ENCODE peak calls at places on chromosome 12, in six cellular contexts. O, M, J, G, H and B are unnamed samples.

GRCh38 chr12:53733051-53733812 is 6.0 kb upstream of the CALCOCO1 start:
- DNase-seq in O (peak; percentile 69), M (no peak), J (no peak), G (peak; percentile 36), H (no peak), B (no peak)

GRCh38 chr12:103821773-103822172 is 19.3 kb downstream of the NT5DC3 start:
- DNase-seq in O (peak; percentile 71), M (no peak), J (no peak), G (no peak), H (no peak), B (no peak)

GRCh38 chr12:60522684-60523083 is 926.9 kb downstream of the SLC16A7 start:
- DNase-seq in O (no peak), M (no peak), J (no peak), G (no peak), H (no peak), B (no peak)

GRCh38 chr12:30753761-30754382 is 879 bp downstream of the CAPRIN2 start:
- DNase-seq in O (peak; percentile 32), M (no peak), J (peak; percentile 55), G (peak; percentile 18), H (no peak), B (no peak)

GRCh38 chr12:53777936-53778644 is 26.3 kb upstream of the CISTR start:
- DNase-seq in O (no peak), M (no peak), J (no peak), G (no peak), H (no peak), B (no peak)

GRCh38 chr12:118685983-118686607 is 295.2 kb upstream of the SRRM4 start:
- DNase-seq in O (no peak), M (no peak), J (no peak), G (no peak), H (no peak), B (no peak)

GRCh38 chr12:84698576-84699333 is 213.8 kb downstream of the SLC6A15 start:
- DNase-seq in O (no peak), M (no peak), J (no peak), G (no peak), H (no peak), B (no peak)

GRCh38 chr12:70082997-70083676 is 160.1 kb upstream of the CNOT2 start:
- DNase-seq in O (no peak), M (no peak), J (no peak), G (no peak), H (no peak), B (no peak)

GRCh38 chr12:75938189-75938588 is 93.4 kb downstream of the PHLDA1 start:
- DNase-seq in O (no peak), M (no peak), J (peak; percentile 81), G (no peak), H (no peak), B (no peak)

GRCh38 chr12:117875652-117876491 is 92.9 kb downstream of the KSR2 start:
- DNase-seq in O (peak; percentile 3), M (peak; percentile 83), J (peak; percentile 77), G (peak; percentile 30), H (peak; percentile 85), B (peak; percentile 95)

GRCh38 chr12:12714276-12715001 is 2.7 kb upstream of the CDKN1B start:
- DNase-seq in O (peak; percentile 45), M (no peak), J (peak; percentile 57), G (no peak), H (no peak), B (peak; percentile 59)

GRCh38 chr12:72273851-72274284 is 1.7 kb downstream of the TRHDE start:
- DNase-seq in O (no peak), M (no peak), J (peak; percentile 30), G (no peak), H (peak; percentile 54), B (peak; percentile 45)

GRCh38 chr12:45781080-45781479 is 51.6 kb downstream of the ARID2 start:
- DNase-seq in O (no peak), M (no peak), J (no peak), G (no peak), H (no peak), B (no peak)

GRCh38 chr12:15650399-15651128 is 138.6 kb downstream of the EPS8 start:
- DNase-seq in O (no peak), M (no peak), J (peak; percentile 51), G (no peak), H (no peak), B (no peak)

GRCh38 chr12:104130760-104131159 is 7.2 kb downstream of the NFYB start:
- DNase-seq in O (peak; percentile 28), M (no peak), J (no peak), G (no peak), H (no peak), B (no peak)

GRCh38 chr12:4909397-4909733 is 340 bp upstream of the KCNA1 start:
- DNase-seq in O (no peak), M (no peak), J (no peak), G (no peak), H (peak; percentile 60), B (peak; percentile 54)

GRCh38 chr12:53645191-53645590 is 19.0 kb upstream of the ATF7 start:
- DNase-seq in O (peak; percentile 23), M (no peak), J (peak; percentile 43), G (no peak), H (no peak), B (no peak)

GRCh38 chr12:11607313-11608081 is 42.0 kb upstream of the ETV6 start:
- DNase-seq in O (peak; percentile 65), M (no peak), J (peak; percentile 51), G (peak; percentile 15), H (no peak), B (no peak)

GRCh38 chr12:79920421-79921238 is 14.3 kb downstream of the PPP1R12A start:
- DNase-seq in O (no peak), M (no peak), J (no peak), G (no peak), H (no peak), B (no peak)

GRCh38 chr12:114018669-114019068 is 52.5 kb upstream of the RBM19 start:
- DNase-seq in O (peak; percentile 21), M (no peak), J (no peak), G (no peak), H (no peak), B (no peak)

GRCh38 chr12:63779498-63780481 is at the start of gene RXYLT1:
- DNase-seq in O (peak; percentile 67), M (peak; percentile 75), J (peak; percentile 83), G (peak; percentile 71), H (peak; percentile 91), B (peak; percentile 95)

GRCh38 chr12:109501299-109501698 is 23.9 kb downstream of the UBE3B start:
- DNase-seq in O (no peak), M (no peak), J (no peak), G (no peak), H (no peak), B (no peak)

GRCh38 chr12:52952082-52952801 is 3.3 kb downstream of the KRT18 start:
- DNase-seq in O (no peak), M (no peak), J (no peak), G (no peak), H (no peak), B (no peak)

GRCh38 chr12:93563807-93564538 is 8.5 kb upstream of the SOCS2 start:
- DNase-seq in O (peak; percentile 53), M (no peak), J (peak; percentile 19), G (no peak), H (no peak), B (no peak)

GRCh38 chr12:4810219-4810671 is 90.0 kb downstream of the GALNT8 start:
- DNase-seq in O (no peak), M (no peak), J (no peak), G (no peak), H (peak; percentile 69), B (no peak)

GRCh38 chr12:77325505-77325904 is 260.1 kb upstream of the E2F7 start:
- DNase-seq in O (no peak), M (no peak), J (no peak), G (no peak), H (peak; percentile 60), B (peak; percentile 53)

GRCh38 chr12:112986291-112986800 is 8.0 kb downstream of the OAS2 start:
- DNase-seq in O (no peak), M (no peak), J (no peak), G (no peak), H (no peak), B (no peak)

GRCh38 chr12:49200882-49201594 is 12.2 kb upstream of the TUBA1A start:
- DNase-seq in O (peak; percentile 89), M (no peak), J (peak; percentile 89), G (peak; percentile 10), H (no peak), B (peak; percentile 21)

GRCh38 chr12:51077930-51078329 is 5.5 kb downstream of the CSRNP2 start:
- DNase-seq in O (peak; percentile 46), M (no peak), J (peak; percentile 38), G (no peak), H (no peak), B (no peak)

GRCh38 chr12:119115296-119115905 is 63.3 kb upstream of the HSPB8 start:
- DNase-seq in O (peak; percentile 31), M (peak; percentile 72), J (peak; percentile 48), G (peak; percentile 28), H (peak; percentile 86), B (peak; percentile 66)

DNA sequence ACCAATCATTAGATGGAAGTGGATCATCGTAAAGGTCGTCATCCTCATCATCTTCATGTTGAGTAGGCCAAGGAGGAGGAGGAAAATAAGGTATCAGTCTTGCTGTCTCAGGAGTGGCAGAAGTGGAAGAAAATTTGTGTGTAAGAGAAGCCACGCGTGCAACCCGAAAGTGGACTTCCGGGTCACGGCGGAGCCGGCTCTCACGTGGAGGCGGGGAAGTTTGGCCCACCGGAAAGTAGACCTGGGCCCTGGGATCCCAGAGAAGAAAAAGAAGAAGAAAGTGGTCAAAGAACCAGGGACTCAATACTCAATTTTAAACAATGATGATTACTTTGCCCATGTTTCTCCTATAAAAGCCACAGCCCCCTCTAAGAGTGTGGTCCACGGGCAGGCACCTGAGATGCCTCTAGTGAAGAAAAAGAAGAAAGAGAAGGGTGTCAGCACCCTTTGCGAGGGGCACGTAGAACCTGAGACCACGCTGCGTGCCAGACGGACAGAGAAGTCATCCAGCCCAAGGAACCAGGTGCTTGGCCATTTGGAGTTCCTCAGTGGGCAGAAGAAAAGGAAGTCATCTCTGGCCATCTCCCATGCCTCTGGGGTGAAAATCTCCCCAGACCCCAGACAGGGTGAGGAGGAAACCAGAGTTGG is 365.8 kb downstream of the BCAT1 start:
- DNase-seq in O (no peak), M (no peak), J (no peak), G (no peak), H (no peak), B (no peak)
- H3K14ac ChIP-seq in O (no peak overlapping the region), M (no peak overlapping the region), J (no peak overlapping the region), G (no peak overlapping the region), H (no peak overlapping the region), B (no peak overlapping the region)

GRCh38 chr12:131283191-131283861 is 329.6 kb downstream of the ADGRD1 start:
- DNase-seq in O (no peak), M (no peak), J (no peak), G (no peak), H (no peak), B (no peak)
- H3K14ac ChIP-seq in O (no peak overlapping the region), M (no peak overlapping the region), J (no peak overlapping the region), G (no peak overlapping the region), H (no peak overlapping the region), B (no peak overlapping the region)

GRCh38 chr12:2142068-2142467 is 89.3 kb downstream of the CACNA1C start:
- DNase-seq in O (no peak), M (no peak), J (no peak), G (no peak), H (no peak), B (no peak)
- H3K14ac ChIP-seq in O (no peak overlapping the region), M (no peak overlapping the region), J (peak overlapping the region; percentile 53), G (no peak overlapping the region), H (no peak overlapping the region), B (no peak overlapping the region)

DNA sequence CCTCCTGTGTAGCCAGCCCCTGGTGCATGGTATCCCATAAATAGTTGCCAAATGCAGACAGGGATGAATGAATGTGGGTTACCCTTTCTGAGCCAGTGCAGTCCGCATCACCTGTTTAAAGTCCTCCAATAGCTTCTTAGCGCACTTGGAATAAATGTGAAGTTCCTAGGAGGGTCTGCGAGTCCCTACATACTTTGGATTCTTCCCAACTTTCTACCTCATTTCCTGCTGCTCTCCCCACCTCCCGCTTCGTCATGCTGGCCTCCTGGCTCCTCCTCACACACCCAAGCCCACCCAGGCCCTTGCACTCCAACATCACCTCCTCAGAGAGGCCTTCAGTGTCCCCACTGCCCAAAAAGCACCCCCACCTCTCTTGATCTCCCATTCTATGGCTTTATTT is 17.7 kb downstream of the RFX4 start:
- DNase-seq in O (no peak), M (no peak), J (no peak), G (no peak), H (no peak), B (peak; percentile 61)
- H3K14ac ChIP-seq in O (no peak overlapping the region), M (no peak overlapping the region), J (no peak overlapping the region), G (no peak overlapping the region), H (no peak overlapping the region), B (peak overlapping the region; percentile 23)